ENCODE peak calls at places on chromosomes 11 and 22, in five cellular contexts. One of them, this sample, is unnamed.

GRCh38 chr22:33539902-33540751 is 380.1 kb downstream of the LARGE1 start:
- DNase-seq in mesenchymal stem cell: no peak
- DNase-seq in mammary epithelial cell: no peak
- DNase-seq in MM.1S: no peak
- DNase-seq in colonic mucosa: peak; percentile 74
- DNase-seq in this sample: peak; percentile 100

GRCh38 chr11:11265994-11266606 is 87.0 kb downstream of the CSNK2A3 start:
- DNase-seq in mesenchymal stem cell: no peak
- DNase-seq in mammary epithelial cell: peak; percentile 56
- DNase-seq in MM.1S: peak; percentile 58
- DNase-seq in colonic mucosa: peak; percentile 62
- DNase-seq in this sample: no peak

GRCh38 chr11:84089072-84090057 is 803.2 kb upstream of the CCDC90B start:
- DNase-seq in mesenchymal stem cell: peak; percentile 28
- DNase-seq in mammary epithelial cell: no peak
- DNase-seq in MM.1S: no peak
- DNase-seq in colonic mucosa: no peak
- DNase-seq in this sample: peak; percentile 1

GRCh38 chr22:25363474-25363873 is 144.0 kb downstream of the CRYBB2 start:
- DNase-seq in mesenchymal stem cell: no peak
- DNase-seq in mammary epithelial cell: no peak
- DNase-seq in MM.1S: no peak
- DNase-seq in colonic mucosa: no peak
- DNase-seq in this sample: no peak

GRCh38 chr11:64438986-64439771 is 80.2 kb downstream of the RPS6KA4 start:
- DNase-seq in mesenchymal stem cell: no peak
- DNase-seq in mammary epithelial cell: peak; percentile 35
- DNase-seq in MM.1S: no peak
- DNase-seq in colonic mucosa: no peak
- DNase-seq in this sample: no peak

GRCh38 chr11:126378763-126379162 is 23.3 kb downstream of the ST3GAL4 start:
- DNase-seq in mesenchymal stem cell: no peak
- DNase-seq in mammary epithelial cell: no peak
- DNase-seq in MM.1S: no peak
- DNase-seq in colonic mucosa: no peak
- DNase-seq in this sample: no peak

GRCh38 chr22:42961815-42962214 is 53.1 kb downstream of the PACSIN2 start:
- DNase-seq in mesenchymal stem cell: no peak
- DNase-seq in mammary epithelial cell: no peak
- DNase-seq in MM.1S: no peak
- DNase-seq in colonic mucosa: no peak
- DNase-seq in this sample: no peak

GRCh38 chr11:14229472-14229871 is 129.5 kb downstream of the RRAS2 start:
- DNase-seq in mesenchymal stem cell: no peak
- DNase-seq in mammary epithelial cell: no peak
- DNase-seq in MM.1S: no peak
- DNase-seq in colonic mucosa: no peak
- DNase-seq in this sample: no peak

GRCh38 chr11:46234261-46234660 is 43.2 kb upstream of the CREB3L1 start:
- DNase-seq in mesenchymal stem cell: no peak
- DNase-seq in mammary epithelial cell: no peak
- DNase-seq in MM.1S: no peak
- DNase-seq in colonic mucosa: no peak
- DNase-seq in this sample: no peak

GRCh38 chr11:6882747-6883146 is 6.3 kb downstream of the OR10A4 start:
- DNase-seq in mesenchymal stem cell: no peak
- DNase-seq in mammary epithelial cell: no peak
- DNase-seq in MM.1S: no peak
- DNase-seq in colonic mucosa: no peak
- DNase-seq in this sample: no peak

GRCh38 chr11:69481393-69481844 is at the start of gene LINC01488:
- DNase-seq in mesenchymal stem cell: no peak
- DNase-seq in mammary epithelial cell: no peak
- DNase-seq in MM.1S: no peak
- DNase-seq in colonic mucosa: no peak
- DNase-seq in this sample: no peak

GRCh38 chr11:6667733-6668374 is 12.2 kb upstream of the DCHS1 start:
- DNase-seq in mesenchymal stem cell: peak; percentile 47
- DNase-seq in mammary epithelial cell: peak; percentile 12
- DNase-seq in MM.1S: peak; percentile 47
- DNase-seq in colonic mucosa: no peak
- DNase-seq in this sample: peak; percentile 41

GRCh38 chr11:103047837-103048236 is 44.1 kb downstream of the DCUN1D5 start:
- DNase-seq in mesenchymal stem cell: peak; percentile 22
- DNase-seq in mammary epithelial cell: no peak
- DNase-seq in MM.1S: no peak
- DNase-seq in colonic mucosa: no peak
- DNase-seq in this sample: no peak

GRCh38 chr11:57978686-57979531 is 44.8 kb upstream of the OR9Q1 start:
- DNase-seq in mesenchymal stem cell: no peak
- DNase-seq in mammary epithelial cell: peak; percentile 27
- DNase-seq in MM.1S: no peak
- DNase-seq in colonic mucosa: no peak
- DNase-seq in this sample: peak; percentile 77

GRCh38 chr22:25051983-25052710 is 99.6 kb downstream of the KIAA1671 start:
- DNase-seq in mesenchymal stem cell: no peak
- DNase-seq in mammary epithelial cell: no peak
- DNase-seq in MM.1S: no peak
- DNase-seq in colonic mucosa: peak; percentile 73
- DNase-seq in this sample: peak; percentile 8

GRCh38 chr22:42172385-42173172 is 42.0 kb upstream of the CYP2D6 start:
- DNase-seq in mesenchymal stem cell: no peak
- DNase-seq in mammary epithelial cell: no peak
- DNase-seq in MM.1S: no peak
- DNase-seq in colonic mucosa: peak; percentile 46
- DNase-seq in this sample: peak; percentile 74

GRCh38 chr11:32500001-32500400 is 64.7 kb upstream of the WT1 start:
- DNase-seq in mesenchymal stem cell: no peak
- DNase-seq in mammary epithelial cell: no peak
- DNase-seq in MM.1S: no peak
- DNase-seq in colonic mucosa: no peak
- DNase-seq in this sample: no peak

GRCh38 chr11:41003339-41003992 is 456.0 kb downstream of the LRRC4C start:
- DNase-seq in mesenchymal stem cell: no peak
- DNase-seq in mammary epithelial cell: peak; percentile 35
- DNase-seq in MM.1S: no peak
- DNase-seq in colonic mucosa: no peak
- DNase-seq in this sample: no peak

GRCh38 chr22:32079110-32080089 is 36.3 kb downstream of the SLC5A1 start:
- DNase-seq in mesenchymal stem cell: peak; percentile 49
- DNase-seq in mammary epithelial cell: peak; percentile 80
- DNase-seq in MM.1S: no peak
- DNase-seq in colonic mucosa: no peak
- DNase-seq in this sample: no peak

GRCh38 chr11:69391192-69392103 is 90.0 kb upstream of the LINC01488 start:
- DNase-seq in mesenchymal stem cell: no peak
- DNase-seq in mammary epithelial cell: no peak
- DNase-seq in MM.1S: no peak
- DNase-seq in colonic mucosa: no peak
- DNase-seq in this sample: no peak

GRCh38 chr11:133082851-133083488 is 449.3 kb downstream of the OPCML start:
- DNase-seq in mesenchymal stem cell: peak; percentile 31
- DNase-seq in mammary epithelial cell: peak; percentile 31
- DNase-seq in MM.1S: peak; percentile 59
- DNase-seq in colonic mucosa: peak; percentile 43
- DNase-seq in this sample: peak; percentile 12

GRCh38 chr22:30858976-30859713 is 109.4 kb downstream of the MORC2 start:
- DNase-seq in mesenchymal stem cell: no peak
- DNase-seq in mammary epithelial cell: no peak
- DNase-seq in MM.1S: no peak
- DNase-seq in colonic mucosa: no peak
- DNase-seq in this sample: no peak

GRCh38 chr11:43789700-43790443 is 90.8 kb upstream of the ALKBH3 start:
- DNase-seq in mesenchymal stem cell: peak; percentile 51
- DNase-seq in mammary epithelial cell: peak; percentile 74
- DNase-seq in MM.1S: no peak
- DNase-seq in colonic mucosa: no peak
- DNase-seq in this sample: no peak

GRCh38 chr11:66051766-66052663 is at the start of gene SF3B2:
- DNase-seq in mesenchymal stem cell: peak; percentile 98
- DNase-seq in mammary epithelial cell: peak; percentile 99
- DNase-seq in MM.1S: peak; percentile 99
- DNase-seq in colonic mucosa: peak; percentile 98
- DNase-seq in this sample: peak; percentile 95

GRCh38 chr11:66051371-66051765 is 796 bp upstream of the SF3B2 start:
- DNase-seq in mesenchymal stem cell: no peak
- DNase-seq in mammary epithelial cell: no peak
- DNase-seq in MM.1S: no peak
- DNase-seq in colonic mucosa: no peak
- DNase-seq in this sample: no peak

GRCh38 chr11:66048525-66049313 is at the start of gene GAL3ST3:
- DNase-seq in mesenchymal stem cell: no peak
- DNase-seq in mammary epithelial cell: no peak
- DNase-seq in MM.1S: no peak
- DNase-seq in colonic mucosa: no peak
- DNase-seq in this sample: no peak

GRCh38 chr11:66052664-66052982 is 459 bp downstream of the SF3B2 start:
- DNase-seq in mesenchymal stem cell: no peak
- DNase-seq in mammary epithelial cell: no peak
- DNase-seq in MM.1S: no peak
- DNase-seq in colonic mucosa: no peak
- DNase-seq in this sample: no peak

DNA sequence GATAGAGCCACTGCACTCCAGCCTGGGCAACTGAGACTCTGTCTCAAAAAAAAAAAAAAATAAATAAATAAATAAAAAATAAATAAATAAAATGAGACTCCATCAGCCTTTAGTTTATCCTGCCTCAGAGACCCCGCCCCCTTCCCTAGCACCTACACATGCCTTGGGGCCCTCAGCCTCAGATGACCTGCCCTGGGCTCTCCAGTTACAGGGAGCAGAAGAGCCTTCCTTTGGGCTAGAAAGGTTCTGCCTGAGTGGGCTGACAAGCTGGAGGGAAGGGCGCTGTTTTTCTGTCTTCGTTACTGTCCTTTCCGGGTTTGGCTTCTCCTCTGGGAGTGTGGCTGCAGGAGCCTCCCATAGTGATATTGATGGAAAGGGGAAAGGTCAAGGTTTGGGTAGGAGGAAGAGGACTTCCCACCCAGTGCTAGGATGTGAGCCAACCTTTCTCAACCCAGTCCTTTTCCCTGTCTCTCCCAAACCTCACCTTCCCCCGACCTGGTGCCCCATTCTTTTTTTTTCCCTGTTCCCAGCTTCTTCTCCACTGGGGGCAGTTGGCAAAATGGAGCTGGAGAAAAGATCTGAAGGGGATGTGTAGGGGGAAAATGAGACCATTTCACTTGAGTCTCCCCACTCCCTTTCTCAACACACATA is 1.5 kb upstream of the SF3B2 start:
- DNase-seq in mesenchymal stem cell: no peak
- DNase-seq in mammary epithelial cell: no peak
- DNase-seq in MM.1S: no peak
- DNase-seq in colonic mucosa: no peak
- DNase-seq in this sample: no peak
- H3K9ac ChIP-seq in mesenchymal stem cell: peak overlapping the region; percentile 95
- H3K9ac ChIP-seq in mammary epithelial cell: no peak overlapping the region
- H3K9ac ChIP-seq in MM.1S: peak overlapping the region; percentile 75
- H3K9ac ChIP-seq in colonic mucosa: no peak overlapping the region
- H3K9ac ChIP-seq in this sample: peak overlapping the region; percentile 82

DNA sequence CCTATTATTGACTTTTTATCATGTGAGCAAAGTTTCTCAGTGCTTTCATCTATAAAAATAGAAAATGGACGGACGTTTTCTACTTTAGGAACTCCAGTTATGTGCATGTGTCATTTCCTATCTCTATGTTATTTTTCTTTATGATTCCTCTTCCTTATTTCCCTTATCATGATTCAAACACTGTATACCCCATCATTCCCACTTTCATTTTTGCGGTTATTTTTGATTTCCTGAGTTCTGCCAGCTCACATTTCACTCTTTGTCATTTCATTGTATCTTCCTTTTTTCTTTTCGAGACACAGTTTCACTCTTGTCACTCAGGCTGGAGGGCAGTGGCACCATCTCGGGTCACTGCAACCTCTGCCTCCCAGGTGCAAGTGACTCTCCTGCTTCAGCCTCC is 21.4 kb downstream of the C11orf58 start:
- DNase-seq in mesenchymal stem cell: no peak
- DNase-seq in mammary epithelial cell: no peak
- DNase-seq in MM.1S: no peak
- DNase-seq in colonic mucosa: no peak
- DNase-seq in this sample: no peak
- H3K9ac ChIP-seq in mesenchymal stem cell: no peak overlapping the region
- H3K9ac ChIP-seq in mammary epithelial cell: no peak overlapping the region
- H3K9ac ChIP-seq in MM.1S: no peak overlapping the region
- H3K9ac ChIP-seq in colonic mucosa: no peak overlapping the region
- H3K9ac ChIP-seq in this sample: no peak overlapping the region

DNA sequence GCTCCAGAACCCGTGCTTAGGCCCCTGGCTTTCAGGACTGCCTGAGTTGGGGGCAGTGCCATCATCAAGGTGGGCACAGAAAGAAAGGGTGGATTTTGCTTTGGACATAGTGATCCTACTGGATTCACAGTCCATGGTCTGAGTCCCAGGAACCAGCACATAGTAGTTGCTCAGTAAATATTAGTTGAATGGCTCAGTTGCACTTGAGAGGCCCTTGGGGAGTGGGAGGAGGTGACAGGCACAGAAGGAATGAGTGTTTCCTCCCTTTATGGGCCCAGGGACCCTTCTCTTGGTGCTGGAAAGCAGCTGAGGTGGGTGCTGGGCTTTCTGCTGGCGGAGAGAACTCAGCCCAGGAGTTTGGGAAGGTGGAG is 16.6 kb downstream of the ARHGEF17 start:
- DNase-seq in mesenchymal stem cell: no peak
- DNase-seq in mammary epithelial cell: no peak
- DNase-seq in MM.1S: no peak
- DNase-seq in colonic mucosa: no peak
- DNase-seq in this sample: no peak
- H3K9ac ChIP-seq in mesenchymal stem cell: peak overlapping the region; percentile 83
- H3K9ac ChIP-seq in mammary epithelial cell: no peak overlapping the region
- H3K9ac ChIP-seq in MM.1S: no peak overlapping the region
- H3K9ac ChIP-seq in colonic mucosa: peak overlapping the region; percentile 35
- H3K9ac ChIP-seq in this sample: no peak overlapping the region

GRCh38 chr22:23896166-23896522 is 2.0 kb downstream of the MIF start:
- DNase-seq in mesenchymal stem cell: no peak
- DNase-seq in mammary epithelial cell: no peak
- DNase-seq in MM.1S: no peak
- DNase-seq in colonic mucosa: no peak
- DNase-seq in this sample: no peak
- H3K9ac ChIP-seq in mesenchymal stem cell: peak overlapping the region; percentile 94
- H3K9ac ChIP-seq in mammary epithelial cell: peak overlapping the region; percentile 79
- H3K9ac ChIP-seq in MM.1S: no peak overlapping the region
- H3K9ac ChIP-seq in colonic mucosa: no peak overlapping the region
- H3K9ac ChIP-seq in this sample: peak overlapping the region; percentile 87

DNA sequence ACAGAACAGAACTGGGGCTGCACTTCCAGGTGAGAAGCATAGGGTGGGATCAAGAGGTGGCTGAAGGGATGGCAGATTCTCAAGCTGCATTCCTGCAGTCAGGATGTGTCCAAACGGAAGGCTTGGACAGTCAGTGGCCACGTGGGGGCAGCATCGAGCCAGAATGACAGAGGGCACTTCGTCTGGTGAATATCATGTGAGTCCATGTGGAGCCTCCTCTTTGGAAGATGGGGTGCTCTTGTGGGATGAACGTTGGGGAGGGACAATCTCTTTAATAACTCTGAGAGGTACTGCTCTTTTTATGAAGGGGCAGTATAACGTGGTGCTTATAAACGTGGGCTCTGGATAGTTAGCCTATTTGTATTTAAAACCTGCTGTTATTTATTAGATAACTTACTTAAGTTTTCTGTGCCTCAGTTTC is 154.9 kb upstream of the NAV2 start:
- DNase-seq in mesenchymal stem cell: peak; percentile 71
- DNase-seq in mammary epithelial cell: peak; percentile 56
- DNase-seq in MM.1S: peak; percentile 49
- DNase-seq in colonic mucosa: peak; percentile 89
- DNase-seq in this sample: peak; percentile 61
- H3K9ac ChIP-seq in mesenchymal stem cell: no peak overlapping the region
- H3K9ac ChIP-seq in mammary epithelial cell: no peak overlapping the region
- H3K9ac ChIP-seq in MM.1S: no peak overlapping the region
- H3K9ac ChIP-seq in colonic mucosa: no peak overlapping the region
- H3K9ac ChIP-seq in this sample: no peak overlapping the region

This sample was measured in HepG2.